ENCODE peak calls at places on chromosomes 3 and 15, in eight cellular contexts. B is adrenal gland, K is AG04450, F is uterus, G is fibroblast of mammary gland, I is AG09309, N is ovary, S is testis. R is an unnamed sample.
A peak's percentile ranks its signal among the peaks of the same experiment; 100 is the strongest.

GRCh38 chr3:100882571-100882981 is 110.6 kb downstream of the ABI3BP start:
- DNase-seq in B (no peak), K (no peak), F (no peak), G (peak; percentile 82), I (no peak), N (no peak), S (no peak), R (no peak)

GRCh38 chr3:66386925-66387650 is 113.7 kb downstream of the LRIG1 start:
- DNase-seq in B (no peak), K (no peak), F (no peak), G (no peak), I (no peak), N (no peak), S (no peak), R (no peak)

GRCh38 chr15:32870240-32871033 is 152.6 kb downstream of the GREM1 start:
- DNase-seq in B (no peak), K (peak; percentile 97), F (no peak), G (peak; percentile 99), I (peak; percentile 99), N (no peak), S (no peak), R (peak; percentile 98)

GRCh38 chr15:35690089-35690488 is 144.1 kb upstream of the DPH6 start:
- DNase-seq in B (no peak), K (no peak), F (no peak), G (no peak), I (no peak), N (no peak), S (no peak), R (peak; percentile 19)

GRCh38 chr3:197365621-197366020 is 67.2 kb upstream of the DLG1 start:
- DNase-seq in B (no peak), K (no peak), F (no peak), G (no peak), I (no peak), N (no peak), S (no peak), R (no peak)

GRCh38 chr3:120429921-120430361 is 20.9 kb downstream of the FSTL1 start:
- DNase-seq in B (no peak), K (no peak), F (no peak), G (peak; percentile 93), I (peak; percentile 78), N (no peak), S (no peak), R (peak; percentile 57)

GRCh38 chr3:124137264-124137663 is 145.3 kb upstream of the ROPN1 start:
- DNase-seq in B (no peak), K (no peak), F (no peak), G (no peak), I (no peak), N (no peak), S (no peak), R (no peak)

GRCh38 chr3:186888569-186888968 is 41.8 kb upstream of the ST6GAL1 start:
- DNase-seq in B (no peak), K (no peak), F (no peak), G (no peak), I (no peak), N (no peak), S (no peak), R (no peak)

GRCh38 chr15:64016257-64016656 is 30.0 kb downstream of the DAPK2 start:
- DNase-seq in B (no peak), K (no peak), F (no peak), G (no peak), I (no peak), N (no peak), S (no peak), R (no peak)

GRCh38 chr15:64017082-64017588 is 29.1 kb downstream of the DAPK2 start:
- DNase-seq in B (no peak), K (no peak), F (no peak), G (peak; percentile 72), I (no peak), N (no peak), S (no peak), R (peak; percentile 47)

GRCh38 chr15:64017591-64018163 is 28.6 kb downstream of the DAPK2 start:
- DNase-seq in B (no peak), K (no peak), F (no peak), G (peak; percentile 52), I (peak; percentile 57), N (no peak), S (no peak), R (peak; percentile 20)

GRCh38 chr15:64013179-64014043 is 32.9 kb downstream of the DAPK2 start:
- DNase-seq in B (no peak), K (no peak), F (no peak), G (no peak), I (no peak), N (no peak), S (no peak), R (no peak)

GRCh38 chr15:64014995-64015394 is 31.3 kb downstream of the DAPK2 start:
- DNase-seq in B (peak; percentile 76), K (no peak), F (no peak), G (no peak), I (no peak), N (no peak), S (peak; percentile 16), R (no peak)
- H3K4me3 ChIP-seq in B (no peak overlapping the region), K (no peak overlapping the region), F (no peak overlapping the region), G (no peak overlapping the region), I (no peak overlapping the region), N (no peak overlapping the region), S (no peak overlapping the region), R (no peak overlapping the region)

GRCh38 chr15:88699861-88700260 is 61.0 kb downstream of the ISG20 start:
- DNase-seq in B (no peak), K (no peak), F (no peak), G (no peak), I (no peak), N (no peak), S (no peak), R (no peak)

GRCh38 chr15:88702983-88703382 is 64.2 kb downstream of the ISG20 start:
- DNase-seq in B (peak; percentile 62), K (no peak), F (no peak), G (peak; percentile 22), I (no peak), N (peak; percentile 70), S (no peak), R (no peak)

GRCh38 chr15:88703533-88703932 is 64.7 kb downstream of the ISG20 start:
- DNase-seq in B (no peak), K (no peak), F (no peak), G (no peak), I (no peak), N (no peak), S (no peak), R (no peak)

GRCh38 chr15:88700716-88701115 is 61.9 kb downstream of the ISG20 start:
- DNase-seq in B (no peak), K (no peak), F (no peak), G (no peak), I (no peak), N (no peak), S (no peak), R (no peak)

DNA sequence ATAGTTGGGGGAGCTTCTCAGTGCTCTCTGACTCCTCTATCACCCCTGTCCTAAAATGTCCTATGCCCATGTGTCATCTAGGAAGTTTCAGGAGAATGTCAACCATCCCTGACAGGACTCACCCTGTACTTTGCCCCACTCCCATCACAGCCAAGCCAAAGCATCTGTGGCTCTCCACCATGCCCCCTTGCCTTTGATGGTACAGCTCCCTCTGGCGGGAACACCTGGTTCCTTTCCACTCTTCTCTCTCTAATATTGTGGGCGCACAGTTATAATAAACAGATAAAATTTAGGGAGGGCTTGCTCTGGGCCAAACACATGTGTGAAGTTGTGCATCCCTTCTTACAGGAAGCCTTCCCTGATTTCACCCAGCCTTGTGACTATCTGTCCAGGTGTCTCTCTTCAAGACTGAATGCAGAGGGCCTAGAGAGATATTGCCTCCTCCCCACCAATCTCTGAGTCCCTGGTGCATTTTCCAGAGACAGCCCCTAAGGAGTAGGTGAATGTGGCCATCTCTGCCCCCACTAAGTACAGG is 62.8 kb downstream of the ISG20 start:
- DNase-seq in B (no peak), K (no peak), F (no peak), G (no peak), I (no peak), N (no peak), S (no peak), R (no peak)
- TF ChIP-seq CTCF in B (no peak), K (peak; percentile 44), F (no peak), G (no peak), I (no peak), N (no peak), S (no peak), R (peak; percentile 35)

DNA sequence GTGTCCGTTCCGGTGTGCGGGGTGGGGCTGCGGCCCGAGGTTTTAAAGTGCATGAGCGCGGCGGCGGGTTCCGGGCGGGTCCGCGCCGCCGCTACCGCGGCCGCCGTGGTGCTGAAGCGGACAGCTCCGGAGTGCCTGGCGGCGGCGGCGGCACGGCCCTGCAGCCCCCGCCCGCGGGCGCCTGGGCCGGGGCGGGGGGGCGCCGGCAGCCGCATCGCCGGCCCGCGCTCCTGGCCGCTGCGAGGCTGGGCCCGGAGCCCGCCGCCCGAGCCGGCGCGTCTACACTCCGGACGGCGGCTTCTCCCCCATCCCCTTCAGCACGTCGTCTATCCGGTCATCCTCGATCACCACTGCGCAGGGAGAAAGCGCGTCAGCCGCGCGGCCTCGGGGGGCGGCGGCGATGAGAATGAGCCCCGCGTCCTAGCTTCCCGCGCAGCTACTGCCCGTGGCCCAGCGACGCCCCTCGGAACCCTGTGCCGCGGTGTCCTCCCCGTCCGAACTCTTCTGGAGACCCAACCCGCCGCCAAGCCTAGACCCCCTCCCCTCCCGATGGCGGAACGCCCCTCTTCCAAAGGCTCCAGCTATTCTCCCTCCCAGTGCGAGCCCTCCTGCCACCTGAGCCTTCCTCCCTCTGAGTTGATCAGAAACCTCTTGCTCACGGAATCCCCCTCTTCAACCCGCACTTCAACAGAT is 1.3 kb downstream of the CAMK2N2 start:
- DNase-seq in B (peak; percentile 46), K (no peak), F (peak; percentile 26), G (no peak), I (no peak), N (peak; percentile 60), S (peak; percentile 46), R (no peak)
- H3K4me3 ChIP-seq in B (no peak overlapping the region), K (peak overlapping the region; percentile 32), F (no peak overlapping the region), G (peak overlapping the region; percentile 10), I (peak overlapping the region; percentile 15), N (no peak overlapping the region), S (no peak overlapping the region), R (peak overlapping the region; percentile 10)

GRCh38 chr3:86702381-86702958 is 288.5 kb downstream of the VGLL3 start:
- DNase-seq in B (no peak), K (no peak), F (no peak), G (peak; percentile 4), I (no peak), N (no peak), S (no peak), R (peak; percentile 21)
- TF ChIP-seq CTCF in B (no peak), K (peak; percentile 60), F (no peak), G (peak; percentile 62), I (peak; percentile 53), N (no peak), S (no peak), R (peak; percentile 63)

R was measured in astrocyte of the spinal cord.